ENCODE peak calls at places on chromosomes 16 and 17, in six cellular contexts. One of them, this sample, is unnamed.

GRCh38 chr16:49376206-49376605 is 2.6 kb downstream of the C16orf78 start:
- DNase-seq in activated B cell treated with CpG ODN at 0.5 μM for 24 hours: no peak
- DNase-seq in NCI-H510A: no peak
- DNase-seq in stimulated activated CD4-positive, alpha-beta T cell treated with anti-CD3 and anti-CD28 coated beads, Interleukin-15, amount 100 ng/mL, for 1 hour: no peak
- DNase-seq in osteoblast: no peak
- DNase-seq in trophoblast cell: no peak
- DNase-seq in this sample: no peak

GRCh38 chr17:7060165-7060890 is 16.4 kb upstream of the SLC16A11 start:
- DNase-seq in activated B cell treated with CpG ODN at 0.5 μM for 24 hours: no peak
- DNase-seq in NCI-H510A: no peak
- DNase-seq in stimulated activated CD4-positive, alpha-beta T cell treated with anti-CD3 and anti-CD28 coated beads, Interleukin-15, amount 100 ng/mL, for 1 hour: no peak
- DNase-seq in osteoblast: peak; percentile 84
- DNase-seq in trophoblast cell: no peak
- DNase-seq in this sample: peak; percentile 77

GRCh38 chr17:67376892-67377726 is at the start of gene PITPNC1:
- DNase-seq in activated B cell treated with CpG ODN at 0.5 μM for 24 hours: peak; percentile 77
- DNase-seq in NCI-H510A: peak; percentile 66
- DNase-seq in stimulated activated CD4-positive, alpha-beta T cell treated with anti-CD3 and anti-CD28 coated beads, Interleukin-15, amount 100 ng/mL, for 1 hour: peak; percentile 77
- DNase-seq in osteoblast: peak; percentile 98
- DNase-seq in trophoblast cell: peak; percentile 77
- DNase-seq in this sample: peak; percentile 97

GRCh38 chr16:66996324-66996982 is 8.1 kb downstream of the CES4A start:
- DNase-seq in activated B cell treated with CpG ODN at 0.5 μM for 24 hours: no peak
- DNase-seq in NCI-H510A: no peak
- DNase-seq in stimulated activated CD4-positive, alpha-beta T cell treated with anti-CD3 and anti-CD28 coated beads, Interleukin-15, amount 100 ng/mL, for 1 hour: no peak
- DNase-seq in osteoblast: peak; percentile 96
- DNase-seq in trophoblast cell: no peak
- DNase-seq in this sample: peak; percentile 90

GRCh38 chr16:66199189-66199588 is 167.3 kb upstream of the CDH5 start:
- DNase-seq in activated B cell treated with CpG ODN at 0.5 μM for 24 hours: no peak
- DNase-seq in NCI-H510A: no peak
- DNase-seq in stimulated activated CD4-positive, alpha-beta T cell treated with anti-CD3 and anti-CD28 coated beads, Interleukin-15, amount 100 ng/mL, for 1 hour: no peak
- DNase-seq in osteoblast: no peak
- DNase-seq in trophoblast cell: no peak
- DNase-seq in this sample: peak; percentile 37

GRCh38 chr16:81645303-81645702 is 133.8 kb upstream of the PLCG2 start:
- DNase-seq in activated B cell treated with CpG ODN at 0.5 μM for 24 hours: no peak
- DNase-seq in NCI-H510A: peak; percentile 79
- DNase-seq in stimulated activated CD4-positive, alpha-beta T cell treated with anti-CD3 and anti-CD28 coated beads, Interleukin-15, amount 100 ng/mL, for 1 hour: no peak
- DNase-seq in osteoblast: peak; percentile 97
- DNase-seq in trophoblast cell: peak; percentile 81
- DNase-seq in this sample: peak; percentile 89

GRCh38 chr16:79127768-79128167 is 472.8 kb downstream of the MAF start:
- DNase-seq in activated B cell treated with CpG ODN at 0.5 μM for 24 hours: no peak
- DNase-seq in NCI-H510A: no peak
- DNase-seq in stimulated activated CD4-positive, alpha-beta T cell treated with anti-CD3 and anti-CD28 coated beads, Interleukin-15, amount 100 ng/mL, for 1 hour: no peak
- DNase-seq in osteoblast: no peak
- DNase-seq in trophoblast cell: no peak
- DNase-seq in this sample: no peak

GRCh38 chr16:13839577-13839976 is 80.4 kb upstream of the ERCC4 start:
- DNase-seq in activated B cell treated with CpG ODN at 0.5 μM for 24 hours: no peak
- DNase-seq in NCI-H510A: no peak
- DNase-seq in stimulated activated CD4-positive, alpha-beta T cell treated with anti-CD3 and anti-CD28 coated beads, Interleukin-15, amount 100 ng/mL, for 1 hour: no peak
- DNase-seq in osteoblast: no peak
- DNase-seq in trophoblast cell: no peak
- DNase-seq in this sample: no peak

GRCh38 chr16:12341423-12341822 is 364.9 kb downstream of the SNX29 start:
- DNase-seq in activated B cell treated with CpG ODN at 0.5 μM for 24 hours: no peak
- DNase-seq in NCI-H510A: no peak
- DNase-seq in stimulated activated CD4-positive, alpha-beta T cell treated with anti-CD3 and anti-CD28 coated beads, Interleukin-15, amount 100 ng/mL, for 1 hour: no peak
- DNase-seq in osteoblast: no peak
- DNase-seq in trophoblast cell: peak; percentile 11
- DNase-seq in this sample: peak; percentile 80

GRCh38 chr16:989354-989814 is 7.8 kb downstream of the SOX8 start:
- DNase-seq in activated B cell treated with CpG ODN at 0.5 μM for 24 hours: no peak
- DNase-seq in NCI-H510A: no peak
- DNase-seq in stimulated activated CD4-positive, alpha-beta T cell treated with anti-CD3 and anti-CD28 coated beads, Interleukin-15, amount 100 ng/mL, for 1 hour: no peak
- DNase-seq in osteoblast: no peak
- DNase-seq in trophoblast cell: no peak
- DNase-seq in this sample: no peak

GRCh38 chr17:306116-306515 is 46.5 kb downstream of the RPH3AL start:
- DNase-seq in activated B cell treated with CpG ODN at 0.5 μM for 24 hours: no peak
- DNase-seq in NCI-H510A: no peak
- DNase-seq in stimulated activated CD4-positive, alpha-beta T cell treated with anti-CD3 and anti-CD28 coated beads, Interleukin-15, amount 100 ng/mL, for 1 hour: no peak
- DNase-seq in osteoblast: no peak
- DNase-seq in trophoblast cell: no peak
- DNase-seq in this sample: no peak

GRCh38 chr17:77471984-77472836 is 331.4 kb downstream of the SEC14L1 start:
- DNase-seq in activated B cell treated with CpG ODN at 0.5 μM for 24 hours: no peak
- DNase-seq in NCI-H510A: no peak
- DNase-seq in stimulated activated CD4-positive, alpha-beta T cell treated with anti-CD3 and anti-CD28 coated beads, Interleukin-15, amount 100 ng/mL, for 1 hour: no peak
- DNase-seq in osteoblast: peak; percentile 86
- DNase-seq in trophoblast cell: no peak
- DNase-seq in this sample: peak; percentile 64

GRCh38 chr16:8173111-8173644 is 417.1 kb downstream of the TMEM114 start:
- DNase-seq in activated B cell treated with CpG ODN at 0.5 μM for 24 hours: no peak
- DNase-seq in NCI-H510A: peak; percentile 27
- DNase-seq in stimulated activated CD4-positive, alpha-beta T cell treated with anti-CD3 and anti-CD28 coated beads, Interleukin-15, amount 100 ng/mL, for 1 hour: no peak
- DNase-seq in osteoblast: peak; percentile 66
- DNase-seq in trophoblast cell: peak; percentile 70
- DNase-seq in this sample: peak; percentile 79

GRCh38 chr16:87117936-87118335 is 199.3 kb downstream of the C16orf95 start:
- DNase-seq in activated B cell treated with CpG ODN at 0.5 μM for 24 hours: no peak
- DNase-seq in NCI-H510A: no peak
- DNase-seq in stimulated activated CD4-positive, alpha-beta T cell treated with anti-CD3 and anti-CD28 coated beads, Interleukin-15, amount 100 ng/mL, for 1 hour: no peak
- DNase-seq in osteoblast: no peak
- DNase-seq in trophoblast cell: no peak
- DNase-seq in this sample: no peak

GRCh38 chr16:85539629-85540291 is 73.4 kb upstream of the GSE1 start:
- DNase-seq in activated B cell treated with CpG ODN at 0.5 μM for 24 hours: no peak
- DNase-seq in NCI-H510A: no peak
- DNase-seq in stimulated activated CD4-positive, alpha-beta T cell treated with anti-CD3 and anti-CD28 coated beads, Interleukin-15, amount 100 ng/mL, for 1 hour: no peak
- DNase-seq in osteoblast: no peak
- DNase-seq in trophoblast cell: no peak
- DNase-seq in this sample: no peak

GRCh38 chr17:67256075-67256732 is 11.2 kb upstream of the HELZ start:
- DNase-seq in activated B cell treated with CpG ODN at 0.5 μM for 24 hours: no peak
- DNase-seq in NCI-H510A: no peak
- DNase-seq in stimulated activated CD4-positive, alpha-beta T cell treated with anti-CD3 and anti-CD28 coated beads, Interleukin-15, amount 100 ng/mL, for 1 hour: no peak
- DNase-seq in osteoblast: no peak
- DNase-seq in trophoblast cell: no peak
- DNase-seq in this sample: no peak

GRCh38 chr17:27247071-27247957 is 46.6 kb upstream of the WSB1 start:
- DNase-seq in activated B cell treated with CpG ODN at 0.5 μM for 24 hours: no peak
- DNase-seq in NCI-H510A: peak; percentile 60
- DNase-seq in stimulated activated CD4-positive, alpha-beta T cell treated with anti-CD3 and anti-CD28 coated beads, Interleukin-15, amount 100 ng/mL, for 1 hour: no peak
- DNase-seq in osteoblast: peak; percentile 67
- DNase-seq in trophoblast cell: no peak
- DNase-seq in this sample: peak; percentile 75

GRCh38 chr17:82246365-82247174 is 17.7 kb downstream of the SLC16A3 start:
- DNase-seq in activated B cell treated with CpG ODN at 0.5 μM for 24 hours: no peak
- DNase-seq in NCI-H510A: no peak
- DNase-seq in stimulated activated CD4-positive, alpha-beta T cell treated with anti-CD3 and anti-CD28 coated beads, Interleukin-15, amount 100 ng/mL, for 1 hour: no peak
- DNase-seq in osteoblast: peak; percentile 97
- DNase-seq in trophoblast cell: no peak
- DNase-seq in this sample: peak; percentile 83

GRCh38 chr17:80882323-80882722 is 109.3 kb upstream of the CHMP6 start:
- DNase-seq in activated B cell treated with CpG ODN at 0.5 μM for 24 hours: no peak
- DNase-seq in NCI-H510A: no peak
- DNase-seq in stimulated activated CD4-positive, alpha-beta T cell treated with anti-CD3 and anti-CD28 coated beads, Interleukin-15, amount 100 ng/mL, for 1 hour: no peak
- DNase-seq in osteoblast: peak; percentile 41
- DNase-seq in trophoblast cell: no peak
- DNase-seq in this sample: no peak

GRCh38 chr17:43475494-43476089 is 8.2 kb upstream of the DHX8 start:
- DNase-seq in activated B cell treated with CpG ODN at 0.5 μM for 24 hours: no peak
- DNase-seq in NCI-H510A: no peak
- DNase-seq in stimulated activated CD4-positive, alpha-beta T cell treated with anti-CD3 and anti-CD28 coated beads, Interleukin-15, amount 100 ng/mL, for 1 hour: no peak
- DNase-seq in osteoblast: no peak
- DNase-seq in trophoblast cell: no peak
- DNase-seq in this sample: no peak

GRCh38 chr17:32274101-32274500 is 8.5 kb downstream of the RHBDL3 start:
- DNase-seq in activated B cell treated with CpG ODN at 0.5 μM for 24 hours: no peak
- DNase-seq in NCI-H510A: no peak
- DNase-seq in stimulated activated CD4-positive, alpha-beta T cell treated with anti-CD3 and anti-CD28 coated beads, Interleukin-15, amount 100 ng/mL, for 1 hour: no peak
- DNase-seq in osteoblast: peak; percentile 53
- DNase-seq in trophoblast cell: no peak
- DNase-seq in this sample: no peak

GRCh38 chr16:56354746-56355145 is 70.6 kb downstream of the AMFR start:
- DNase-seq in activated B cell treated with CpG ODN at 0.5 μM for 24 hours: peak; percentile 4
- DNase-seq in NCI-H510A: no peak
- DNase-seq in stimulated activated CD4-positive, alpha-beta T cell treated with anti-CD3 and anti-CD28 coated beads, Interleukin-15, amount 100 ng/mL, for 1 hour: no peak
- DNase-seq in osteoblast: peak; percentile 64
- DNase-seq in trophoblast cell: no peak
- DNase-seq in this sample: no peak

GRCh38 chr17:49224198-49224996 is 6.2 kb downstream of the PHOSPHO1 start:
- DNase-seq in activated B cell treated with CpG ODN at 0.5 μM for 24 hours: peak; percentile 49
- DNase-seq in NCI-H510A: peak; percentile 85
- DNase-seq in stimulated activated CD4-positive, alpha-beta T cell treated with anti-CD3 and anti-CD28 coated beads, Interleukin-15, amount 100 ng/mL, for 1 hour: no peak
- DNase-seq in osteoblast: peak; percentile 44
- DNase-seq in trophoblast cell: no peak
- DNase-seq in this sample: no peak

GRCh38 chr17:74873036-74873873 is 461 bp upstream of the FDXR start:
- DNase-seq in activated B cell treated with CpG ODN at 0.5 μM for 24 hours: peak; percentile 94
- DNase-seq in NCI-H510A: peak; percentile 97
- DNase-seq in stimulated activated CD4-positive, alpha-beta T cell treated with anti-CD3 and anti-CD28 coated beads, Interleukin-15, amount 100 ng/mL, for 1 hour: peak; percentile 97
- DNase-seq in osteoblast: peak; percentile 100
- DNase-seq in trophoblast cell: peak; percentile 100
- DNase-seq in this sample: peak; percentile 99

GRCh38 chr17:59892251-59892848 is 393 bp downstream of the TUBD1 start:
- DNase-seq in activated B cell treated with CpG ODN at 0.5 μM for 24 hours: no peak
- DNase-seq in NCI-H510A: no peak
- DNase-seq in stimulated activated CD4-positive, alpha-beta T cell treated with anti-CD3 and anti-CD28 coated beads, Interleukin-15, amount 100 ng/mL, for 1 hour: no peak
- DNase-seq in osteoblast: peak; percentile 84
- DNase-seq in trophoblast cell: no peak
- DNase-seq in this sample: no peak

GRCh38 chr16:15649727-15650018 is 372 bp upstream of the NDE1 start:
- DNase-seq in activated B cell treated with CpG ODN at 0.5 μM for 24 hours: no peak
- DNase-seq in NCI-H510A: no peak
- DNase-seq in stimulated activated CD4-positive, alpha-beta T cell treated with anti-CD3 and anti-CD28 coated beads, Interleukin-15, amount 100 ng/mL, for 1 hour: no peak
- DNase-seq in osteoblast: no peak
- DNase-seq in trophoblast cell: no peak
- DNase-seq in this sample: no peak

GRCh38 chr16:54342001-54342776 is 55.6 kb upstream of the IRX3 start:
- DNase-seq in activated B cell treated with CpG ODN at 0.5 μM for 24 hours: no peak
- DNase-seq in NCI-H510A: no peak
- DNase-seq in stimulated activated CD4-positive, alpha-beta T cell treated with anti-CD3 and anti-CD28 coated beads, Interleukin-15, amount 100 ng/mL, for 1 hour: no peak
- DNase-seq in osteoblast: no peak
- DNase-seq in trophoblast cell: peak; percentile 91
- DNase-seq in this sample: peak; percentile 50

GRCh38 chr16:54284319-54284930 is 2.2 kb downstream of the IRX3 start:
- DNase-seq in activated B cell treated with CpG ODN at 0.5 μM for 24 hours: no peak
- DNase-seq in NCI-H510A: peak; percentile 16
- DNase-seq in stimulated activated CD4-positive, alpha-beta T cell treated with anti-CD3 and anti-CD28 coated beads, Interleukin-15, amount 100 ng/mL, for 1 hour: no peak
- DNase-seq in osteoblast: peak; percentile 92
- DNase-seq in trophoblast cell: peak; percentile 24
- DNase-seq in this sample: peak; percentile 47

GRCh38 chr17:46264456-46265198 is 30.3 kb upstream of the LRRC37A start:
- DNase-seq in activated B cell treated with CpG ODN at 0.5 μM for 24 hours: no peak
- DNase-seq in NCI-H510A: no peak
- DNase-seq in stimulated activated CD4-positive, alpha-beta T cell treated with anti-CD3 and anti-CD28 coated beads, Interleukin-15, amount 100 ng/mL, for 1 hour: no peak
- DNase-seq in osteoblast: peak; percentile 88
- DNase-seq in trophoblast cell: no peak
- DNase-seq in this sample: peak; percentile 81

GRCh38 chr16:30382398-30383015 is at the start of gene SEPTIN1:
- DNase-seq in activated B cell treated with CpG ODN at 0.5 μM for 24 hours: peak; percentile 61
- DNase-seq in NCI-H510A: no peak
- DNase-seq in stimulated activated CD4-positive, alpha-beta T cell treated with anti-CD3 and anti-CD28 coated beads, Interleukin-15, amount 100 ng/mL, for 1 hour: peak; percentile 55
- DNase-seq in osteoblast: no peak
- DNase-seq in trophoblast cell: no peak
- DNase-seq in this sample: no peak

GRCh38 chr17:45777388-45777787 is 6.7 kb upstream of the CRHR1 start:
- DNase-seq in activated B cell treated with CpG ODN at 0.5 μM for 24 hours: no peak
- DNase-seq in NCI-H510A: no peak
- DNase-seq in stimulated activated CD4-positive, alpha-beta T cell treated with anti-CD3 and anti-CD28 coated beads, Interleukin-15, amount 100 ng/mL, for 1 hour: no peak
- DNase-seq in osteoblast: no peak
- DNase-seq in trophoblast cell: no peak
- DNase-seq in this sample: peak; percentile 9

GRCh38 chr16:28237754-28238357 is 26.1 kb upstream of the XPO6 start:
- DNase-seq in activated B cell treated with CpG ODN at 0.5 μM for 24 hours: no peak
- DNase-seq in NCI-H510A: no peak
- DNase-seq in stimulated activated CD4-positive, alpha-beta T cell treated with anti-CD3 and anti-CD28 coated beads, Interleukin-15, amount 100 ng/mL, for 1 hour: no peak
- DNase-seq in osteoblast: no peak
- DNase-seq in trophoblast cell: no peak
- DNase-seq in this sample: no peak

GRCh38 chr17:82599674-82600661 is 48.3 kb downstream of the WDR45B start:
- DNase-seq in activated B cell treated with CpG ODN at 0.5 μM for 24 hours: no peak
- DNase-seq in NCI-H510A: no peak
- DNase-seq in stimulated activated CD4-positive, alpha-beta T cell treated with anti-CD3 and anti-CD28 coated beads, Interleukin-15, amount 100 ng/mL, for 1 hour: no peak
- DNase-seq in osteoblast: no peak
- DNase-seq in trophoblast cell: no peak
- DNase-seq in this sample: no peak

GRCh38 chr16:75506567-75506966 is 11.3 kb upstream of the CHST6 start:
- DNase-seq in activated B cell treated with CpG ODN at 0.5 μM for 24 hours: no peak
- DNase-seq in NCI-H510A: no peak
- DNase-seq in stimulated activated CD4-positive, alpha-beta T cell treated with anti-CD3 and anti-CD28 coated beads, Interleukin-15, amount 100 ng/mL, for 1 hour: no peak
- DNase-seq in osteoblast: peak; percentile 85
- DNase-seq in trophoblast cell: peak; percentile 52
- DNase-seq in this sample: peak; percentile 91